ENCODE peak calls at places on chromosomes 2 and 18, in five cellular contexts. One of them, this sample, is unnamed.

GRCh38 chr2:174593574-174594203 is 3.9 kb downstream of the WIPF1 start:
- DNase-seq in A673: peak
- DNase-seq in activated gamma-delta T cell treated with Interleukin-2 at 50 U/mL for 16 hours: peak
- DNase-seq in adrenal gland: no peak
- DNase-seq in heart right ventricle: peak
- DNase-seq in this sample: no peak

GRCh38 chr18:11251891-11252270 is 102.5 kb upstream of the PIEZO2 start:
- DNase-seq in A673: no peak
- DNase-seq in activated gamma-delta T cell treated with Interleukin-2 at 50 U/mL for 16 hours: no peak
- DNase-seq in adrenal gland: no peak
- DNase-seq in heart right ventricle: no peak
- DNase-seq in this sample: no peak

GRCh38 chr2:239966848-239967136 is 58.4 kb downstream of the NDUFA10 start:
- DNase-seq in A673: no peak
- DNase-seq in activated gamma-delta T cell treated with Interleukin-2 at 50 U/mL for 16 hours: no peak
- DNase-seq in adrenal gland: no peak
- DNase-seq in heart right ventricle: no peak
- DNase-seq in this sample: no peak

GRCh38 chr2:11056614-11057013 is 98.7 kb upstream of the SLC66A3 start:
- DNase-seq in A673: peak
- DNase-seq in activated gamma-delta T cell treated with Interleukin-2 at 50 U/mL for 16 hours: no peak
- DNase-seq in adrenal gland: no peak
- DNase-seq in heart right ventricle: no peak
- DNase-seq in this sample: no peak

GRCh38 chr18:21803495-21803894 is 62.9 kb downstream of the MIB1 start:
- DNase-seq in A673: peak
- DNase-seq in activated gamma-delta T cell treated with Interleukin-2 at 50 U/mL for 16 hours: no peak
- DNase-seq in adrenal gland: no peak
- DNase-seq in heart right ventricle: no peak
- DNase-seq in this sample: no peak

GRCh38 chr18:54100920-54101319 is 123.5 kb downstream of the MBD2 start:
- DNase-seq in A673: no peak
- DNase-seq in activated gamma-delta T cell treated with Interleukin-2 at 50 U/mL for 16 hours: no peak
- DNase-seq in adrenal gland: no peak
- DNase-seq in heart right ventricle: no peak
- DNase-seq in this sample: no peak

GRCh38 chr2:30694286-30695055 is 112.8 kb downstream of the CAPN13 start:
- DNase-seq in A673: no peak
- DNase-seq in activated gamma-delta T cell treated with Interleukin-2 at 50 U/mL for 16 hours: no peak
- DNase-seq in adrenal gland: no peak
- DNase-seq in heart right ventricle: no peak
- DNase-seq in this sample: no peak

GRCh38 chr18:73646772-73647171 is 500.9 kb downstream of the FBXO15 start:
- DNase-seq in A673: no peak
- DNase-seq in activated gamma-delta T cell treated with Interleukin-2 at 50 U/mL for 16 hours: no peak
- DNase-seq in adrenal gland: no peak
- DNase-seq in heart right ventricle: no peak
- DNase-seq in this sample: no peak

GRCh38 chr2:46869621-46870020 is 46.0 kb downstream of the MCFD2 start:
- DNase-seq in A673: no peak
- DNase-seq in activated gamma-delta T cell treated with Interleukin-2 at 50 U/mL for 16 hours: no peak
- DNase-seq in adrenal gland: no peak
- DNase-seq in heart right ventricle: no peak
- DNase-seq in this sample: no peak

GRCh38 chr2:71665168-71666093 is 212.1 kb downstream of the DYSF start:
- DNase-seq in A673: no peak
- DNase-seq in activated gamma-delta T cell treated with Interleukin-2 at 50 U/mL for 16 hours: no peak
- DNase-seq in adrenal gland: no peak
- DNase-seq in heart right ventricle: peak
- DNase-seq in this sample: peak

GRCh38 chr2:46683541-46683940 is 204.2 kb downstream of the TMEM247 start:
- DNase-seq in A673: no peak
- DNase-seq in activated gamma-delta T cell treated with Interleukin-2 at 50 U/mL for 16 hours: no peak
- DNase-seq in adrenal gland: no peak
- DNase-seq in heart right ventricle: no peak
- DNase-seq in this sample: no peak

GRCh38 chr2:239195318-239195871 is 205.4 kb downstream of the HDAC4 start:
- DNase-seq in A673: no peak
- DNase-seq in activated gamma-delta T cell treated with Interleukin-2 at 50 U/mL for 16 hours: no peak
- DNase-seq in adrenal gland: peak
- DNase-seq in heart right ventricle: peak
- DNase-seq in this sample: no peak

GRCh38 chr2:88250402-88250801 is 80.3 kb downstream of the THNSL2 start:
- DNase-seq in A673: no peak
- DNase-seq in activated gamma-delta T cell treated with Interleukin-2 at 50 U/mL for 16 hours: no peak
- DNase-seq in adrenal gland: no peak
- DNase-seq in heart right ventricle: no peak
- DNase-seq in this sample: no peak

This sample was measured in heart left ventricle.